ENCODE peak calls at places on chromosomes 13 and 19, in nine cellular contexts. One of them, this sample, is unnamed.

GRCh38 chr19:6459356-6460098 is at the start of gene SLC25A23:
- DNase-seq in T-cell: no peak
- DNase-seq in RCC 7860: peak
- DNase-seq in GM23338: peak
- DNase-seq in SK-N-MC: peak
- DNase-seq in ascending aorta: peak
- DNase-seq in adrenal gland: peak
- DNase-seq in stimulated activated CD8-positive, alpha-beta memory T cell treated with anti-CD3 and anti-CD28 coated beads, Interleukin-7, amount 100 ng/mL, for 1 hour: no peak
- DNase-seq in NCI-H345: peak
- DNase-seq in this sample: no peak

GRCh38 chr13:31765441-31765840 is 26.1 kb downstream of the RXFP2 start:
- DNase-seq in RCC 7860: peak
- DNase-seq in adrenal gland: no peak
- DNase-seq in T-cell: no peak
- DNase-seq in SK-N-MC: no peak
- DNase-seq in GM23338: no peak
- DNase-seq in NCI-H345: no peak
- DNase-seq in stimulated activated CD8-positive, alpha-beta memory T cell treated with anti-CD3 and anti-CD28 coated beads, Interleukin-7, amount 100 ng/mL, for 1 hour: no peak
- DNase-seq in ascending aorta: no peak
- DNase-seq in this sample: no peak

GRCh38 chr13:25215253-25215575 is 43.1 kb upstream of the AMER2 start:
- DNase-seq in ascending aorta: no peak
- DNase-seq in GM23338: no peak
- DNase-seq in stimulated activated CD8-positive, alpha-beta memory T cell treated with anti-CD3 and anti-CD28 coated beads, Interleukin-7, amount 100 ng/mL, for 1 hour: no peak
- DNase-seq in adrenal gland: no peak
- DNase-seq in RCC 7860: peak
- DNase-seq in SK-N-MC: no peak
- DNase-seq in NCI-H345: no peak
- DNase-seq in T-cell: no peak
- DNase-seq in this sample: no peak

GRCh38 chr19:34253711-34254551 is 423 bp upstream of the GARRE1 start:
- DNase-seq in stimulated activated CD8-positive, alpha-beta memory T cell treated with anti-CD3 and anti-CD28 coated beads, Interleukin-7, amount 100 ng/mL, for 1 hour: peak
- DNase-seq in GM23338: peak
- DNase-seq in T-cell: no peak
- DNase-seq in SK-N-MC: no peak
- DNase-seq in adrenal gland: peak
- DNase-seq in ascending aorta: peak
- DNase-seq in RCC 7860: no peak
- DNase-seq in NCI-H345: peak
- DNase-seq in this sample: peak

GRCh38 chr13:100454876-100455275 is 133.7 kb downstream of the GGACT start:
- DNase-seq in T-cell: no peak
- DNase-seq in stimulated activated CD8-positive, alpha-beta memory T cell treated with anti-CD3 and anti-CD28 coated beads, Interleukin-7, amount 100 ng/mL, for 1 hour: no peak
- DNase-seq in RCC 7860: no peak
- DNase-seq in ascending aorta: no peak
- DNase-seq in NCI-H345: no peak
- DNase-seq in SK-N-MC: no peak
- DNase-seq in adrenal gland: no peak
- DNase-seq in GM23338: no peak
- DNase-seq in this sample: no peak

GRCh38 chr19:18418034-18418724 is 1.0 kb upstream of the SSBP4 start:
- DNase-seq in adrenal gland: peak
- DNase-seq in SK-N-MC: no peak
- DNase-seq in NCI-H345: peak
- DNase-seq in stimulated activated CD8-positive, alpha-beta memory T cell treated with anti-CD3 and anti-CD28 coated beads, Interleukin-7, amount 100 ng/mL, for 1 hour: no peak
- DNase-seq in RCC 7860: no peak
- DNase-seq in GM23338: no peak
- DNase-seq in ascending aorta: no peak
- DNase-seq in T-cell: no peak
- DNase-seq in this sample: no peak

GRCh38 chr13:62613819-62614218 is 1198.2 kb upstream of the PCDH20 start:
- DNase-seq in adrenal gland: no peak
- DNase-seq in SK-N-MC: no peak
- DNase-seq in GM23338: no peak
- DNase-seq in T-cell: no peak
- DNase-seq in ascending aorta: no peak
- DNase-seq in NCI-H345: no peak
- DNase-seq in stimulated activated CD8-positive, alpha-beta memory T cell treated with anti-CD3 and anti-CD28 coated beads, Interleukin-7, amount 100 ng/mL, for 1 hour: no peak
- DNase-seq in RCC 7860: no peak
- DNase-seq in this sample: no peak

GRCh38 chr19:35045667-35046300 is 4.3 kb downstream of the HPN start:
- DNase-seq in RCC 7860: no peak
- DNase-seq in adrenal gland: peak
- DNase-seq in stimulated activated CD8-positive, alpha-beta memory T cell treated with anti-CD3 and anti-CD28 coated beads, Interleukin-7, amount 100 ng/mL, for 1 hour: no peak
- DNase-seq in ascending aorta: no peak
- DNase-seq in T-cell: peak
- DNase-seq in GM23338: peak
- DNase-seq in SK-N-MC: no peak
- DNase-seq in NCI-H345: no peak
- DNase-seq in this sample: no peak

GRCh38 chr19:18278521-18279265 is 2.7 kb downstream of the JUND start:
- DNase-seq in T-cell: peak
- DNase-seq in SK-N-MC: no peak
- DNase-seq in NCI-H345: no peak
- DNase-seq in stimulated activated CD8-positive, alpha-beta memory T cell treated with anti-CD3 and anti-CD28 coated beads, Interleukin-7, amount 100 ng/mL, for 1 hour: no peak
- DNase-seq in GM23338: peak
- DNase-seq in ascending aorta: no peak
- DNase-seq in RCC 7860: no peak
- DNase-seq in adrenal gland: no peak
- DNase-seq in this sample: no peak

GRCh38 chr19:45446295-45446694 is 21.5 kb upstream of the FOSB start:
- DNase-seq in ascending aorta: no peak
- DNase-seq in GM23338: peak
- DNase-seq in RCC 7860: peak
- DNase-seq in SK-N-MC: no peak
- DNase-seq in adrenal gland: no peak
- DNase-seq in NCI-H345: no peak
- DNase-seq in T-cell: no peak
- DNase-seq in stimulated activated CD8-positive, alpha-beta memory T cell treated with anti-CD3 and anti-CD28 coated beads, Interleukin-7, amount 100 ng/mL, for 1 hour: no peak
- DNase-seq in this sample: no peak

GRCh38 chr13:83183439-83184149 is 698.7 kb downstream of the SLITRK1 start:
- DNase-seq in GM23338: no peak
- DNase-seq in adrenal gland: no peak
- DNase-seq in NCI-H345: no peak
- DNase-seq in T-cell: no peak
- DNase-seq in RCC 7860: no peak
- DNase-seq in stimulated activated CD8-positive, alpha-beta memory T cell treated with anti-CD3 and anti-CD28 coated beads, Interleukin-7, amount 100 ng/mL, for 1 hour: no peak
- DNase-seq in ascending aorta: no peak
- DNase-seq in SK-N-MC: no peak
- DNase-seq in this sample: no peak

GRCh38 chr19:47284324-47284899 is 9.7 kb downstream of the INAFM1 start:
- DNase-seq in T-cell: peak
- DNase-seq in SK-N-MC: peak
- DNase-seq in RCC 7860: peak
- DNase-seq in NCI-H345: peak
- DNase-seq in GM23338: peak
- DNase-seq in adrenal gland: no peak
- DNase-seq in ascending aorta: no peak
- DNase-seq in stimulated activated CD8-positive, alpha-beta memory T cell treated with anti-CD3 and anti-CD28 coated beads, Interleukin-7, amount 100 ng/mL, for 1 hour: no peak
- DNase-seq in this sample: no peak

GRCh38 chr13:27839809-27840467 is 47.7 kb downstream of the GSX1 start:
- DNase-seq in GM23338: no peak
- DNase-seq in T-cell: no peak
- DNase-seq in ascending aorta: no peak
- DNase-seq in RCC 7860: peak
- DNase-seq in adrenal gland: no peak
- DNase-seq in SK-N-MC: no peak
- DNase-seq in stimulated activated CD8-positive, alpha-beta memory T cell treated with anti-CD3 and anti-CD28 coated beads, Interleukin-7, amount 100 ng/mL, for 1 hour: no peak
- DNase-seq in NCI-H345: no peak
- DNase-seq in this sample: no peak

GRCh38 chr19:47145639-47146486 is 15.2 kb downstream of the SAE1 start:
- DNase-seq in SK-N-MC: no peak
- DNase-seq in stimulated activated CD8-positive, alpha-beta memory T cell treated with anti-CD3 and anti-CD28 coated beads, Interleukin-7, amount 100 ng/mL, for 1 hour: no peak
- DNase-seq in adrenal gland: no peak
- DNase-seq in NCI-H345: no peak
- DNase-seq in GM23338: no peak
- DNase-seq in RCC 7860: no peak
- DNase-seq in ascending aorta: no peak
- DNase-seq in T-cell: no peak
- DNase-seq in this sample: no peak

GRCh38 chr19:39303373-39304184 is 7.4 kb downstream of the IFNL1 start:
- DNase-seq in T-cell: no peak
- DNase-seq in adrenal gland: no peak
- DNase-seq in stimulated activated CD8-positive, alpha-beta memory T cell treated with anti-CD3 and anti-CD28 coated beads, Interleukin-7, amount 100 ng/mL, for 1 hour: no peak
- DNase-seq in SK-N-MC: no peak
- DNase-seq in ascending aorta: no peak
- DNase-seq in GM23338: peak
- DNase-seq in NCI-H345: no peak
- DNase-seq in RCC 7860: no peak
- DNase-seq in this sample: no peak

GRCh38 chr13:65914707-65915106 is 1315.4 kb downstream of the PCDH9 start:
- DNase-seq in RCC 7860: no peak
- DNase-seq in ascending aorta: no peak
- DNase-seq in NCI-H345: no peak
- DNase-seq in adrenal gland: no peak
- DNase-seq in stimulated activated CD8-positive, alpha-beta memory T cell treated with anti-CD3 and anti-CD28 coated beads, Interleukin-7, amount 100 ng/mL, for 1 hour: no peak
- DNase-seq in T-cell: no peak
- DNase-seq in GM23338: no peak
- DNase-seq in SK-N-MC: no peak
- DNase-seq in this sample: no peak

GRCh38 chr13:25874064-25874737 is 177.6 kb downstream of the SHISA2 start:
- DNase-seq in stimulated activated CD8-positive, alpha-beta memory T cell treated with anti-CD3 and anti-CD28 coated beads, Interleukin-7, amount 100 ng/mL, for 1 hour: no peak
- DNase-seq in RCC 7860: no peak
- DNase-seq in SK-N-MC: no peak
- DNase-seq in GM23338: no peak
- DNase-seq in adrenal gland: no peak
- DNase-seq in T-cell: no peak
- DNase-seq in NCI-H345: no peak
- DNase-seq in ascending aorta: no peak
- DNase-seq in this sample: no peak

GRCh38 chr13:26095338-26095737 is 43.5 kb upstream of the SHISA2 start:
- DNase-seq in T-cell: no peak
- DNase-seq in stimulated activated CD8-positive, alpha-beta memory T cell treated with anti-CD3 and anti-CD28 coated beads, Interleukin-7, amount 100 ng/mL, for 1 hour: no peak
- DNase-seq in RCC 7860: no peak
- DNase-seq in ascending aorta: no peak
- DNase-seq in SK-N-MC: no peak
- DNase-seq in adrenal gland: no peak
- DNase-seq in GM23338: no peak
- DNase-seq in NCI-H345: no peak
- DNase-seq in this sample: no peak

GRCh38 chr13:91346848-91347211 is 657 bp upstream of the MIR17HG start:
- DNase-seq in GM23338: peak
- DNase-seq in NCI-H345: peak
- DNase-seq in RCC 7860: no peak
- DNase-seq in T-cell: peak
- DNase-seq in SK-N-MC: no peak
- DNase-seq in ascending aorta: no peak
- DNase-seq in adrenal gland: no peak
- DNase-seq in stimulated activated CD8-positive, alpha-beta memory T cell treated with anti-CD3 and anti-CD28 coated beads, Interleukin-7, amount 100 ng/mL, for 1 hour: no peak
- DNase-seq in this sample: no peak

GRCh38 chr13:59103004-59103768 is 1060.5 kb downstream of the DIAPH3 start:
- DNase-seq in adrenal gland: no peak
- DNase-seq in NCI-H345: no peak
- DNase-seq in stimulated activated CD8-positive, alpha-beta memory T cell treated with anti-CD3 and anti-CD28 coated beads, Interleukin-7, amount 100 ng/mL, for 1 hour: no peak
- DNase-seq in T-cell: no peak
- DNase-seq in ascending aorta: no peak
- DNase-seq in RCC 7860: no peak
- DNase-seq in GM23338: no peak
- DNase-seq in SK-N-MC: no peak
- DNase-seq in this sample: no peak

GRCh38 chr19:50242586-50242985 is 39.2 kb downstream of the MYH14 start:
- DNase-seq in stimulated activated CD8-positive, alpha-beta memory T cell treated with anti-CD3 and anti-CD28 coated beads, Interleukin-7, amount 100 ng/mL, for 1 hour: no peak
- DNase-seq in NCI-H345: no peak
- DNase-seq in RCC 7860: no peak
- DNase-seq in GM23338: no peak
- DNase-seq in T-cell: no peak
- DNase-seq in adrenal gland: no peak
- DNase-seq in SK-N-MC: no peak
- DNase-seq in ascending aorta: no peak
- DNase-seq in this sample: no peak

GRCh38 chr13:94609196-94609595 is 7.5 kb downstream of the GPR180 start:
- DNase-seq in NCI-H345: no peak
- DNase-seq in T-cell: no peak
- DNase-seq in stimulated activated CD8-positive, alpha-beta memory T cell treated with anti-CD3 and anti-CD28 coated beads, Interleukin-7, amount 100 ng/mL, for 1 hour: no peak
- DNase-seq in RCC 7860: no peak
- DNase-seq in SK-N-MC: no peak
- DNase-seq in GM23338: no peak
- DNase-seq in ascending aorta: no peak
- DNase-seq in adrenal gland: no peak
- DNase-seq in this sample: no peak

GRCh38 chr13:39881383-39881782 is 225.9 kb downstream of the COG6 start:
- DNase-seq in T-cell: no peak
- DNase-seq in adrenal gland: no peak
- DNase-seq in stimulated activated CD8-positive, alpha-beta memory T cell treated with anti-CD3 and anti-CD28 coated beads, Interleukin-7, amount 100 ng/mL, for 1 hour: no peak
- DNase-seq in ascending aorta: no peak
- DNase-seq in SK-N-MC: no peak
- DNase-seq in NCI-H345: no peak
- DNase-seq in RCC 7860: no peak
- DNase-seq in GM23338: no peak
- DNase-seq in this sample: no peak

GRCh38 chr13:80679423-80679822 is 338.5 kb upstream of the SPRY2 start:
- DNase-seq in NCI-H345: no peak
- DNase-seq in GM23338: no peak
- DNase-seq in ascending aorta: no peak
- DNase-seq in RCC 7860: no peak
- DNase-seq in SK-N-MC: no peak
- DNase-seq in stimulated activated CD8-positive, alpha-beta memory T cell treated with anti-CD3 and anti-CD28 coated beads, Interleukin-7, amount 100 ng/mL, for 1 hour: no peak
- DNase-seq in T-cell: no peak
- DNase-seq in adrenal gland: no peak
- DNase-seq in this sample: no peak

GRCh38 chr19:41441321-41441945 is 1.5 kb upstream of the ERICH4 start:
- DNase-seq in GM23338: no peak
- DNase-seq in stimulated activated CD8-positive, alpha-beta memory T cell treated with anti-CD3 and anti-CD28 coated beads, Interleukin-7, amount 100 ng/mL, for 1 hour: no peak
- DNase-seq in SK-N-MC: no peak
- DNase-seq in ascending aorta: no peak
- DNase-seq in adrenal gland: peak
- DNase-seq in NCI-H345: no peak
- DNase-seq in T-cell: no peak
- DNase-seq in RCC 7860: no peak
- DNase-seq in this sample: no peak

GRCh38 chr13:74434782-74435181 is 300.6 kb upstream of the KLF12 start:
- DNase-seq in stimulated activated CD8-positive, alpha-beta memory T cell treated with anti-CD3 and anti-CD28 coated beads, Interleukin-7, amount 100 ng/mL, for 1 hour: no peak
- DNase-seq in adrenal gland: no peak
- DNase-seq in RCC 7860: no peak
- DNase-seq in NCI-H345: no peak
- DNase-seq in SK-N-MC: no peak
- DNase-seq in ascending aorta: no peak
- DNase-seq in T-cell: no peak
- DNase-seq in GM23338: no peak
- DNase-seq in this sample: no peak

GRCh38 chr13:60043262-60043661 is 120.5 kb downstream of the DIAPH3 start:
- DNase-seq in GM23338: no peak
- DNase-seq in T-cell: no peak
- DNase-seq in adrenal gland: no peak
- DNase-seq in stimulated activated CD8-positive, alpha-beta memory T cell treated with anti-CD3 and anti-CD28 coated beads, Interleukin-7, amount 100 ng/mL, for 1 hour: no peak
- DNase-seq in RCC 7860: no peak
- DNase-seq in ascending aorta: no peak
- DNase-seq in SK-N-MC: no peak
- DNase-seq in NCI-H345: no peak
- DNase-seq in this sample: no peak

GRCh38 chr13:111857846-111858560 is 208.9 kb upstream of the SOX1 start:
- DNase-seq in ascending aorta: no peak
- DNase-seq in adrenal gland: peak
- DNase-seq in stimulated activated CD8-positive, alpha-beta memory T cell treated with anti-CD3 and anti-CD28 coated beads, Interleukin-7, amount 100 ng/mL, for 1 hour: no peak
- DNase-seq in T-cell: no peak
- DNase-seq in GM23338: no peak
- DNase-seq in SK-N-MC: no peak
- DNase-seq in RCC 7860: no peak
- DNase-seq in NCI-H345: no peak
- DNase-seq in this sample: no peak

GRCh38 chr19:32230441-32230840 is 115.0 kb upstream of the ZNF507 start:
- DNase-seq in GM23338: no peak
- DNase-seq in T-cell: no peak
- DNase-seq in ascending aorta: no peak
- DNase-seq in stimulated activated CD8-positive, alpha-beta memory T cell treated with anti-CD3 and anti-CD28 coated beads, Interleukin-7, amount 100 ng/mL, for 1 hour: no peak
- DNase-seq in adrenal gland: no peak
- DNase-seq in RCC 7860: no peak
- DNase-seq in SK-N-MC: no peak
- DNase-seq in NCI-H345: no peak
- DNase-seq in this sample: no peak

GRCh38 chr13:59950201-59950730 is 213.5 kb downstream of the DIAPH3 start:
- DNase-seq in ascending aorta: no peak
- DNase-seq in adrenal gland: no peak
- DNase-seq in RCC 7860: no peak
- DNase-seq in NCI-H345: no peak
- DNase-seq in stimulated activated CD8-positive, alpha-beta memory T cell treated with anti-CD3 and anti-CD28 coated beads, Interleukin-7, amount 100 ng/mL, for 1 hour: no peak
- DNase-seq in GM23338: no peak
- DNase-seq in T-cell: no peak
- DNase-seq in SK-N-MC: no peak
- DNase-seq in this sample: no peak

GRCh38 chr19:18903146-18904056 is 7.4 kb upstream of the CERS1 start:
- DNase-seq in adrenal gland: no peak
- DNase-seq in ascending aorta: no peak
- DNase-seq in NCI-H345: no peak
- DNase-seq in SK-N-MC: no peak
- DNase-seq in T-cell: no peak
- DNase-seq in stimulated activated CD8-positive, alpha-beta memory T cell treated with anti-CD3 and anti-CD28 coated beads, Interleukin-7, amount 100 ng/mL, for 1 hour: no peak
- DNase-seq in GM23338: peak
- DNase-seq in RCC 7860: no peak
- DNase-seq in this sample: no peak